ENCODE peak calls at places on chromosomes 7 and 10, in ten cellular contexts. One of them, this sample, is unnamed.

GRCh38 chr7:55155351-55156117 is 136.7 kb downstream of the EGFR start:
- DNase-seq in lower lobe of right lung: no peak
- DNase-seq in PC-3: no peak
- DNase-seq in tibial artery: no peak
- DNase-seq in GM23338: no peak
- DNase-seq in MM.1S: no peak
- DNase-seq in kidney: no peak
- DNase-seq in AG04450: no peak
- DNase-seq in A549: no peak
- DNase-seq in choroid plexus epithelial cell: no peak
- DNase-seq in this sample: no peak

GRCh38 chr7:44796034-44796503 is 412 bp upstream of the PPIA start:
- DNase-seq in kidney: no peak
- DNase-seq in choroid plexus epithelial cell: peak
- DNase-seq in AG04450: no peak
- DNase-seq in PC-3: peak
- DNase-seq in tibial artery: no peak
- DNase-seq in MM.1S: peak
- DNase-seq in GM23338: peak
- DNase-seq in A549: peak
- DNase-seq in lower lobe of right lung: no peak
- DNase-seq in this sample: no peak

GRCh38 chr7:35389636-35390035 is 135.7 kb upstream of the TBX20 start:
- DNase-seq in A549: no peak
- DNase-seq in AG04450: no peak
- DNase-seq in choroid plexus epithelial cell: no peak
- DNase-seq in MM.1S: no peak
- DNase-seq in kidney: no peak
- DNase-seq in GM23338: no peak
- DNase-seq in lower lobe of right lung: no peak
- DNase-seq in tibial artery: no peak
- DNase-seq in PC-3: peak
- DNase-seq in this sample: no peak

GRCh38 chr10:132810807-132811700 is 25.1 kb upstream of the NKX6-2 start:
- DNase-seq in kidney: peak
- DNase-seq in GM23338: no peak
- DNase-seq in lower lobe of right lung: peak
- DNase-seq in AG04450: no peak
- DNase-seq in tibial artery: no peak
- DNase-seq in MM.1S: no peak
- DNase-seq in choroid plexus epithelial cell: no peak
- DNase-seq in A549: no peak
- DNase-seq in PC-3: no peak
- DNase-seq in this sample: no peak

GRCh38 chr7:109479388-109479787 is 909.7 kb downstream of the DNAJB9 start:
- DNase-seq in GM23338: no peak
- DNase-seq in PC-3: peak
- DNase-seq in kidney: no peak
- DNase-seq in A549: no peak
- DNase-seq in choroid plexus epithelial cell: peak
- DNase-seq in tibial artery: no peak
- DNase-seq in MM.1S: no peak
- DNase-seq in AG04450: no peak
- DNase-seq in lower lobe of right lung: no peak
- DNase-seq in this sample: no peak

GRCh38 chr10:26879744-26880143 is 19.0 kb upstream of the ABI1 start:
- DNase-seq in kidney: no peak
- DNase-seq in tibial artery: no peak
- DNase-seq in A549: peak
- DNase-seq in MM.1S: peak
- DNase-seq in AG04450: no peak
- DNase-seq in lower lobe of right lung: peak
- DNase-seq in PC-3: peak
- DNase-seq in choroid plexus epithelial cell: no peak
- DNase-seq in GM23338: no peak
- DNase-seq in this sample: no peak

GRCh38 chr7:16492513-16493062 is 27.1 kb upstream of the SOSTDC1 start:
- DNase-seq in kidney: no peak
- DNase-seq in lower lobe of right lung: no peak
- DNase-seq in A549: no peak
- DNase-seq in tibial artery: no peak
- DNase-seq in choroid plexus epithelial cell: peak
- DNase-seq in MM.1S: no peak
- DNase-seq in PC-3: peak
- DNase-seq in GM23338: no peak
- DNase-seq in AG04450: peak
- DNase-seq in this sample: no peak

GRCh38 chr10:126663880-126664279 is 6.6 kb downstream of the C10orf90 start:
- DNase-seq in kidney: no peak
- DNase-seq in choroid plexus epithelial cell: peak
- DNase-seq in PC-3: peak
- DNase-seq in AG04450: no peak
- DNase-seq in A549: peak
- DNase-seq in GM23338: no peak
- DNase-seq in MM.1S: no peak
- DNase-seq in lower lobe of right lung: no peak
- DNase-seq in tibial artery: no peak
- DNase-seq in this sample: no peak

GRCh38 chr7:119197872-119198527 is 973.5 kb downstream of the ANKRD7 start:
- DNase-seq in lower lobe of right lung: no peak
- DNase-seq in GM23338: peak
- DNase-seq in MM.1S: peak
- DNase-seq in A549: peak
- DNase-seq in choroid plexus epithelial cell: peak
- DNase-seq in kidney: no peak
- DNase-seq in AG04450: no peak
- DNase-seq in PC-3: peak
- DNase-seq in tibial artery: no peak
- DNase-seq in this sample: peak

GRCh38 chr7:80760292-80760691 is 121.8 kb downstream of the CD36 start:
- DNase-seq in GM23338: peak
- DNase-seq in A549: no peak
- DNase-seq in PC-3: no peak
- DNase-seq in tibial artery: no peak
- DNase-seq in choroid plexus epithelial cell: no peak
- DNase-seq in lower lobe of right lung: no peak
- DNase-seq in MM.1S: no peak
- DNase-seq in kidney: no peak
- DNase-seq in AG04450: no peak
- DNase-seq in this sample: no peak

GRCh38 chr7:138125119-138125518 is 48.9 kb downstream of the AKR1D1 start:
- DNase-seq in tibial artery: no peak
- DNase-seq in kidney: no peak
- DNase-seq in MM.1S: no peak
- DNase-seq in A549: no peak
- DNase-seq in choroid plexus epithelial cell: peak
- DNase-seq in AG04450: no peak
- DNase-seq in GM23338: no peak
- DNase-seq in PC-3: peak
- DNase-seq in lower lobe of right lung: no peak
- DNase-seq in this sample: no peak

GRCh38 chr7:94633025-94633341 is 22.9 kb downstream of the SGCE start:
- DNase-seq in MM.1S: no peak
- DNase-seq in GM23338: no peak
- DNase-seq in lower lobe of right lung: no peak
- DNase-seq in A549: no peak
- DNase-seq in AG04450: no peak
- DNase-seq in kidney: no peak
- DNase-seq in PC-3: no peak
- DNase-seq in tibial artery: no peak
- DNase-seq in choroid plexus epithelial cell: no peak
- DNase-seq in this sample: no peak

GRCh38 chr10:16652154-16652553 is 130.5 kb upstream of the C1QL3 start:
- DNase-seq in lower lobe of right lung: no peak
- DNase-seq in MM.1S: no peak
- DNase-seq in kidney: no peak
- DNase-seq in choroid plexus epithelial cell: peak
- DNase-seq in GM23338: no peak
- DNase-seq in AG04450: no peak
- DNase-seq in tibial artery: no peak
- DNase-seq in A549: no peak
- DNase-seq in PC-3: no peak
- DNase-seq in this sample: no peak

GRCh38 chr10:80855348-80855971 is 317.8 kb downstream of the SH2D4B start:
- DNase-seq in lower lobe of right lung: no peak
- DNase-seq in AG04450: no peak
- DNase-seq in tibial artery: no peak
- DNase-seq in GM23338: peak
- DNase-seq in kidney: no peak
- DNase-seq in PC-3: no peak
- DNase-seq in MM.1S: peak
- DNase-seq in choroid plexus epithelial cell: peak
- DNase-seq in A549: no peak
- DNase-seq in this sample: no peak

GRCh38 chr7:30594055-30594539 is 581 bp upstream of the GARS1 start:
- DNase-seq in lower lobe of right lung: peak
- DNase-seq in PC-3: no peak
- DNase-seq in MM.1S: no peak
- DNase-seq in GM23338: peak
- DNase-seq in tibial artery: peak
- DNase-seq in AG04450: no peak
- DNase-seq in A549: peak
- DNase-seq in kidney: peak
- DNase-seq in choroid plexus epithelial cell: peak
- DNase-seq in this sample: no peak

GRCh38 chr7:29370531-29371314 is 176.1 kb downstream of the CHN2 start:
- DNase-seq in lower lobe of right lung: no peak
- DNase-seq in PC-3: peak
- DNase-seq in kidney: no peak
- DNase-seq in A549: no peak
- DNase-seq in tibial artery: peak
- DNase-seq in MM.1S: no peak
- DNase-seq in choroid plexus epithelial cell: peak
- DNase-seq in AG04450: no peak
- DNase-seq in GM23338: no peak
- DNase-seq in this sample: peak

GRCh38 chr10:130747359-130747758 is 564.2 kb downstream of the TCERG1L start:
- DNase-seq in MM.1S: no peak
- DNase-seq in kidney: peak
- DNase-seq in choroid plexus epithelial cell: no peak
- DNase-seq in GM23338: no peak
- DNase-seq in A549: no peak
- DNase-seq in AG04450: no peak
- DNase-seq in tibial artery: no peak
- DNase-seq in PC-3: no peak
- DNase-seq in lower lobe of right lung: no peak
- DNase-seq in this sample: no peak

GRCh38 chr10:132897516-132898381 is 44.6 kb downstream of the CFAP46 start:
- DNase-seq in kidney: peak
- DNase-seq in lower lobe of right lung: no peak
- DNase-seq in GM23338: no peak
- DNase-seq in AG04450: no peak
- DNase-seq in A549: no peak
- DNase-seq in choroid plexus epithelial cell: no peak
- DNase-seq in MM.1S: no peak
- DNase-seq in PC-3: no peak
- DNase-seq in tibial artery: peak
- DNase-seq in this sample: no peak

GRCh38 chr7:132383962-132384361 is 192.3 kb downstream of the PLXNA4 start:
- DNase-seq in lower lobe of right lung: no peak
- DNase-seq in GM23338: no peak
- DNase-seq in choroid plexus epithelial cell: no peak
- DNase-seq in MM.1S: no peak
- DNase-seq in A549: no peak
- DNase-seq in AG04450: no peak
- DNase-seq in tibial artery: no peak
- DNase-seq in PC-3: no peak
- DNase-seq in kidney: no peak
- DNase-seq in this sample: no peak

GRCh38 chr7:151056286-151057037 is 1.2 kb downstream of the CDK5 start:
- DNase-seq in GM23338: peak
- DNase-seq in A549: no peak
- DNase-seq in AG04450: no peak
- DNase-seq in kidney: no peak
- DNase-seq in MM.1S: no peak
- DNase-seq in PC-3: peak
- DNase-seq in choroid plexus epithelial cell: no peak
- DNase-seq in lower lobe of right lung: no peak
- DNase-seq in tibial artery: no peak
- DNase-seq in this sample: no peak
- H3K4me3 ChIP-seq in GM23338: peak
- H3K4me3 ChIP-seq in A549: peak
- H3K4me3 ChIP-seq in AG04450: peak
- H3K4me3 ChIP-seq in kidney: peak
- H3K4me3 ChIP-seq in MM.1S: peak
- H3K4me3 ChIP-seq in PC-3: peak
- H3K4me3 ChIP-seq in choroid plexus epithelial cell: no peak
- H3K4me3 ChIP-seq in lower lobe of right lung: peak
- H3K4me3 ChIP-seq in tibial artery: peak
- H3K4me3 ChIP-seq in this sample: peak

GRCh38 chr10:47403401-47404318 is 19.6 kb upstream of the ZNF488 start:
- DNase-seq in kidney: peak
- DNase-seq in choroid plexus epithelial cell: peak
- DNase-seq in tibial artery: no peak
- DNase-seq in MM.1S: no peak
- DNase-seq in AG04450: no peak
- DNase-seq in PC-3: no peak
- DNase-seq in lower lobe of right lung: no peak
- DNase-seq in A549: no peak
- DNase-seq in GM23338: no peak
- DNase-seq in this sample: no peak
- TF ChIP-seq CTCF in kidney: no peak
- TF ChIP-seq CTCF in choroid plexus epithelial cell: peak
- TF ChIP-seq CTCF in tibial artery: no peak
- TF ChIP-seq CTCF in MM.1S: no peak
- TF ChIP-seq CTCF in AG04450: no peak
- TF ChIP-seq CTCF in PC-3: peak
- TF ChIP-seq CTCF in lower lobe of right lung: no peak
- TF ChIP-seq CTCF in A549: no peak
- TF ChIP-seq CTCF in GM23338: peak
- TF ChIP-seq CTCF in this sample: peak

GRCh38 chr7:151905766-151906165 is 28.9 kb upstream of the PRKAG2 start:
- DNase-seq in A549: no peak
- DNase-seq in tibial artery: no peak
- DNase-seq in lower lobe of right lung: no peak
- DNase-seq in kidney: peak
- DNase-seq in GM23338: no peak
- DNase-seq in AG04450: no peak
- DNase-seq in choroid plexus epithelial cell: no peak
- DNase-seq in MM.1S: no peak
- DNase-seq in PC-3: no peak
- DNase-seq in this sample: no peak
- H3K4me3 ChIP-seq in A549: no peak
- H3K4me3 ChIP-seq in tibial artery: no peak
- H3K4me3 ChIP-seq in lower lobe of right lung: no peak
- H3K4me3 ChIP-seq in kidney: no peak
- H3K4me3 ChIP-seq in GM23338: no peak
- H3K4me3 ChIP-seq in AG04450: no peak
- H3K4me3 ChIP-seq in choroid plexus epithelial cell: no peak
- H3K4me3 ChIP-seq in MM.1S: no peak
- H3K4me3 ChIP-seq in PC-3: no peak
- H3K4me3 ChIP-seq in this sample: no peak

DNA sequence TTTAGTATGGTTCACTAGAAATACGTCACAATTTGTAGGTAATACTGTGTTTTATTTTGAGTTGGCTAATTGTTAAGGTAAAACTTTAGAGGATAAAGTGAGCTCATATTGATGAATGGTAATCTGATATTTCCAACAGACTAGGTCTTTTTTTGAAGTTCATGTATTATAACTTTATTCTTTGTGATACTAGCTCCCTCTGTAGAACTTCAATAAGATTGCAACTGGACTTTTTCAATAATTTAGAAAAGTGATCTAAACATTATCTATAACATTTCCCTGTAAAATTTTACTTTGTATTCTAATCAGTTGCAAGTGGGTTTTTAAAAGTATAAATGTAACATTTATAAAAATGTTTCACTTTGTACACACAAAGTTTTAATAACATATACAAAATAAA is 83.5 kb downstream of the ADK start:
- DNase-seq in tibial artery: no peak
- DNase-seq in A549: no peak
- DNase-seq in kidney: no peak
- DNase-seq in PC-3: peak
- DNase-seq in AG04450: no peak
- DNase-seq in lower lobe of right lung: no peak
- DNase-seq in choroid plexus epithelial cell: peak
- DNase-seq in MM.1S: no peak
- DNase-seq in GM23338: no peak
- DNase-seq in this sample: no peak
- TF ChIP-seq CTCF in tibial artery: peak
- TF ChIP-seq CTCF in A549: peak
- TF ChIP-seq CTCF in kidney: no peak
- TF ChIP-seq CTCF in PC-3: peak
- TF ChIP-seq CTCF in AG04450: peak
- TF ChIP-seq CTCF in lower lobe of right lung: peak
- TF ChIP-seq CTCF in choroid plexus epithelial cell: peak
- TF ChIP-seq CTCF in MM.1S: peak
- TF ChIP-seq CTCF in GM23338: no peak
- TF ChIP-seq CTCF in this sample: peak

This sample was measured in retinal pigment epithelial cell.